ENCODE peak calls at places on chromosomes 13 and 19, in six cellular contexts. One of them, this sample, is unnamed.

GRCh38 chr13:20833900-20834679 is 60.3 kb upstream of the EEF1AKMT1 start:
- DNase-seq in neuronal stem cell: no peak
- DNase-seq in IMR-90: no peak
- DNase-seq in trophoblast cell: no peak
- DNase-seq in H1: no peak
- DNase-seq in mesenchymal stem cell: no peak
- DNase-seq in this sample: no peak

GRCh38 chr19:17348700-17349099 is 11.3 kb downstream of the GTPBP3 start:
- DNase-seq in H1: peak; percentile 64
- DNase-seq in IMR-90: peak; percentile 53
- DNase-seq in neuronal stem cell: peak; percentile 23
- DNase-seq in mesenchymal stem cell: peak; percentile 81
- DNase-seq in trophoblast cell: no peak
- DNase-seq in this sample: peak; percentile 86

GRCh38 chr19:3770136-3771032 is 1.6 kb downstream of the RAX2 start:
- DNase-seq in mesenchymal stem cell: no peak
- DNase-seq in trophoblast cell: no peak
- DNase-seq in neuronal stem cell: no peak
- DNase-seq in H1: no peak
- DNase-seq in IMR-90: no peak
- DNase-seq in this sample: no peak

GRCh38 chr13:113297370-113297871 is 382 bp downstream of the LAMP1 start:
- DNase-seq in trophoblast cell: peak; percentile 24
- DNase-seq in neuronal stem cell: no peak
- DNase-seq in H1: no peak
- DNase-seq in IMR-90: no peak
- DNase-seq in mesenchymal stem cell: peak; percentile 51
- DNase-seq in this sample: peak; percentile 45

GRCh38 chr13:102807699-102808098 is 8.8 kb downstream of the BIVM start:
- DNase-seq in IMR-90: no peak
- DNase-seq in trophoblast cell: no peak
- DNase-seq in neuronal stem cell: no peak
- DNase-seq in mesenchymal stem cell: no peak
- DNase-seq in H1: no peak
- DNase-seq in this sample: no peak

GRCh38 chr19:1309977-1310852 is 24.5 kb downstream of the EFNA2 start:
- DNase-seq in mesenchymal stem cell: no peak
- DNase-seq in trophoblast cell: no peak
- DNase-seq in neuronal stem cell: no peak
- DNase-seq in IMR-90: no peak
- DNase-seq in H1: no peak
- DNase-seq in this sample: no peak

GRCh38 chr19:45972081-45972943 is 1.4 kb downstream of the NOVA2 start:
- DNase-seq in H1: peak; percentile 56
- DNase-seq in mesenchymal stem cell: no peak
- DNase-seq in neuronal stem cell: no peak
- DNase-seq in IMR-90: no peak
- DNase-seq in trophoblast cell: no peak
- DNase-seq in this sample: no peak

GRCh38 chr19:38392707-38393308 is 4.3 kb downstream of the SPRED3 start:
- DNase-seq in H1: no peak
- DNase-seq in mesenchymal stem cell: peak; percentile 64
- DNase-seq in trophoblast cell: no peak
- DNase-seq in IMR-90: peak; percentile 63
- DNase-seq in neuronal stem cell: no peak
- DNase-seq in this sample: no peak

GRCh38 chr19:1745589-1746031 is 7.7 kb upstream of the ONECUT3 start:
- DNase-seq in IMR-90: no peak
- DNase-seq in H1: peak; percentile 74
- DNase-seq in trophoblast cell: no peak
- DNase-seq in neuronal stem cell: no peak
- DNase-seq in mesenchymal stem cell: no peak
- DNase-seq in this sample: no peak

GRCh38 chr13:90968510-90968909 is 379.0 kb upstream of the MIR17HG start:
- DNase-seq in IMR-90: no peak
- DNase-seq in mesenchymal stem cell: peak; percentile 36
- DNase-seq in neuronal stem cell: peak; percentile 5
- DNase-seq in trophoblast cell: no peak
- DNase-seq in H1: peak; percentile 50
- DNase-seq in this sample: peak; percentile 48

GRCh38 chr19:1172353-1173159 is 1.5 kb downstream of the SBNO2 start:
- DNase-seq in H1: no peak
- DNase-seq in trophoblast cell: peak; percentile 51
- DNase-seq in neuronal stem cell: no peak
- DNase-seq in IMR-90: peak; percentile 48
- DNase-seq in mesenchymal stem cell: peak; percentile 78
- DNase-seq in this sample: no peak

GRCh38 chr13:32205426-32206096 is 109.6 kb downstream of the ZAR1L start:
- DNase-seq in IMR-90: peak; percentile 46
- DNase-seq in mesenchymal stem cell: peak; percentile 23
- DNase-seq in H1: no peak
- DNase-seq in neuronal stem cell: no peak
- DNase-seq in trophoblast cell: no peak
- DNase-seq in this sample: no peak

GRCh38 chr13:97797553-97797952 is 155.9 kb upstream of the IPO5 start:
- DNase-seq in mesenchymal stem cell: no peak
- DNase-seq in IMR-90: no peak
- DNase-seq in trophoblast cell: no peak
- DNase-seq in neuronal stem cell: no peak
- DNase-seq in H1: no peak
- DNase-seq in this sample: no peak

GRCh38 chr13:26457212-26457611 is 100.3 kb upstream of the WASF3 start:
- DNase-seq in neuronal stem cell: no peak
- DNase-seq in IMR-90: no peak
- DNase-seq in trophoblast cell: peak; percentile 95
- DNase-seq in mesenchymal stem cell: peak; percentile 75
- DNase-seq in H1: no peak
- DNase-seq in this sample: no peak

GRCh38 chr19:15213715-15214381 is 13.1 kb upstream of the NOTCH3 start:
- DNase-seq in mesenchymal stem cell: no peak
- DNase-seq in neuronal stem cell: no peak
- DNase-seq in H1: no peak
- DNase-seq in trophoblast cell: no peak
- DNase-seq in IMR-90: no peak
- DNase-seq in this sample: no peak

GRCh38 chr19:39270091-39270871 is 2.1 kb downstream of the IFNL2 start:
- DNase-seq in H1: no peak
- DNase-seq in neuronal stem cell: no peak
- DNase-seq in trophoblast cell: no peak
- DNase-seq in IMR-90: peak; percentile 40
- DNase-seq in mesenchymal stem cell: peak; percentile 82
- DNase-seq in this sample: no peak

GRCh38 chr13:73136776-73137175 is 78.0 kb downstream of the KLF5 start:
- DNase-seq in IMR-90: peak; percentile 21
- DNase-seq in trophoblast cell: peak; percentile 49
- DNase-seq in mesenchymal stem cell: no peak
- DNase-seq in H1: no peak
- DNase-seq in neuronal stem cell: no peak
- DNase-seq in this sample: no peak

GRCh38 chr13:24251525-24251924 is 57.9 kb upstream of the C1QTNF9 start:
- DNase-seq in H1: no peak
- DNase-seq in trophoblast cell: no peak
- DNase-seq in neuronal stem cell: no peak
- DNase-seq in mesenchymal stem cell: no peak
- DNase-seq in IMR-90: no peak
- DNase-seq in this sample: no peak

GRCh38 chr13:110499621-110500281 is 61.8 kb downstream of the RAB20 start:
- DNase-seq in trophoblast cell: no peak
- DNase-seq in neuronal stem cell: no peak
- DNase-seq in mesenchymal stem cell: peak; percentile 97
- DNase-seq in H1: no peak
- DNase-seq in IMR-90: peak; percentile 50
- DNase-seq in this sample: no peak

GRCh38 chr19:54203151-54203611 is 2.5 kb downstream of the RPS9 start:
- DNase-seq in neuronal stem cell: no peak
- DNase-seq in IMR-90: peak; percentile 13
- DNase-seq in mesenchymal stem cell: no peak
- DNase-seq in H1: no peak
- DNase-seq in trophoblast cell: no peak
- DNase-seq in this sample: no peak

GRCh38 chr19:12641456-12641855 is 25.1 kb downstream of the MAN2B1 start:
- DNase-seq in IMR-90: no peak
- DNase-seq in trophoblast cell: no peak
- DNase-seq in mesenchymal stem cell: no peak
- DNase-seq in H1: no peak
- DNase-seq in neuronal stem cell: no peak
- DNase-seq in this sample: no peak

GRCh38 chr13:29434217-29434940 is 161.1 kb downstream of the SLC7A1 start:
- DNase-seq in trophoblast cell: no peak
- DNase-seq in neuronal stem cell: no peak
- DNase-seq in mesenchymal stem cell: no peak
- DNase-seq in H1: no peak
- DNase-seq in IMR-90: no peak
- DNase-seq in this sample: no peak

GRCh38 chr13:29427937-29428309 is 167.6 kb downstream of the SLC7A1 start:
- DNase-seq in neuronal stem cell: no peak
- DNase-seq in trophoblast cell: no peak
- DNase-seq in H1: no peak
- DNase-seq in mesenchymal stem cell: no peak
- DNase-seq in IMR-90: no peak
- DNase-seq in this sample: no peak

GRCh38 chr13:29428310-29428991 is 167.0 kb downstream of the SLC7A1 start:
- DNase-seq in mesenchymal stem cell: peak; percentile 35
- DNase-seq in IMR-90: no peak
- DNase-seq in trophoblast cell: no peak
- DNase-seq in H1: peak; percentile 71
- DNase-seq in neuronal stem cell: peak; percentile 31
- DNase-seq in this sample: peak; percentile 73

GRCh38 chr13:29429496-29429895 is 166.0 kb downstream of the SLC7A1 start:
- DNase-seq in H1: no peak
- DNase-seq in neuronal stem cell: no peak
- DNase-seq in trophoblast cell: no peak
- DNase-seq in mesenchymal stem cell: no peak
- DNase-seq in IMR-90: no peak
- DNase-seq in this sample: no peak

DNA sequence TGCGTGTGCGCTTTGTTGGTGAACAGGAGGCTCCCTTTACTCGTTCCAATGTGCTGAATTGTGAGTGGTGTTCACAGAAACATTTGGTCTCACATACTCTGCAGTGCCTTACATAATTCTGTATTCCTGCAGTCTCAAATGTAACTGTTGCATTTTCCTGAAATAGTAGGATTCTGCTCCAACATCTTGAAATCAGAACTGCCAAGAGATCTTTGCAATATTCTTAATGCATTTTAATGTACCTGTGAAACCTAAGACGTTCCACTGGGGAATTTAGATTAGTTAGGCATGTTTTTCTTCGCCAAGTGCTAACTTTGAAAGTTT is 166.5 kb downstream of the SLC7A1 start:
- DNase-seq in mesenchymal stem cell: no peak
- DNase-seq in H1: no peak
- DNase-seq in IMR-90: no peak
- DNase-seq in neuronal stem cell: no peak
- DNase-seq in trophoblast cell: no peak
- DNase-seq in this sample: no peak
- H3K14ac ChIP-seq in mesenchymal stem cell: no peak overlapping the region
- H3K14ac ChIP-seq in H1: no peak overlapping the region
- H3K14ac ChIP-seq in IMR-90: no peak overlapping the region
- H3K14ac ChIP-seq in neuronal stem cell: no peak overlapping the region
- H3K14ac ChIP-seq in trophoblast cell: peak overlapping the region; percentile 32
- H3K14ac ChIP-seq in this sample: no peak overlapping the region

GRCh38 chr19:41886761-41887710 is 4.1 kb downstream of the ARHGEF1 start:
- DNase-seq in neuronal stem cell: no peak
- DNase-seq in H1: no peak
- DNase-seq in trophoblast cell: no peak
- DNase-seq in mesenchymal stem cell: no peak
- DNase-seq in IMR-90: no peak
- DNase-seq in this sample: no peak

GRCh38 chr19:41882568-41883462 is at the start of gene ARHGEF1:
- DNase-seq in H1: peak; percentile 66
- DNase-seq in neuronal stem cell: no peak
- DNase-seq in mesenchymal stem cell: peak; percentile 12
- DNase-seq in trophoblast cell: no peak
- DNase-seq in IMR-90: no peak
- DNase-seq in this sample: no peak

GRCh38 chr19:41883463-41883820 is 458 bp downstream of the ARHGEF1 start:
- DNase-seq in trophoblast cell: no peak
- DNase-seq in mesenchymal stem cell: no peak
- DNase-seq in neuronal stem cell: no peak
- DNase-seq in IMR-90: no peak
- DNase-seq in H1: no peak
- DNase-seq in this sample: no peak

GRCh38 chr19:41880329-41880708 is 2.7 kb upstream of the ARHGEF1 start:
- DNase-seq in trophoblast cell: no peak
- DNase-seq in H1: no peak
- DNase-seq in IMR-90: no peak
- DNase-seq in mesenchymal stem cell: no peak
- DNase-seq in neuronal stem cell: no peak
- DNase-seq in this sample: no peak

GRCh38 chr19:41883821-41884733 is 1.1 kb downstream of the ARHGEF1 start:
- DNase-seq in IMR-90: peak; percentile 96
- DNase-seq in H1: peak; percentile 95
- DNase-seq in mesenchymal stem cell: peak; percentile 96
- DNase-seq in neuronal stem cell: peak; percentile 90
- DNase-seq in trophoblast cell: peak; percentile 97
- DNase-seq in this sample: peak; percentile 97
- H3K4ac ChIP-seq in IMR-90: peak overlapping the region; percentile 75
- H3K4ac ChIP-seq in H1: no peak overlapping the region
- H3K4ac ChIP-seq in mesenchymal stem cell: peak overlapping the region; percentile 20
- H3K4ac ChIP-seq in neuronal stem cell: no peak overlapping the region
- H3K4ac ChIP-seq in trophoblast cell: peak overlapping the region; percentile 23
- H3K4ac ChIP-seq in this sample: no peak overlapping the region

DNA sequence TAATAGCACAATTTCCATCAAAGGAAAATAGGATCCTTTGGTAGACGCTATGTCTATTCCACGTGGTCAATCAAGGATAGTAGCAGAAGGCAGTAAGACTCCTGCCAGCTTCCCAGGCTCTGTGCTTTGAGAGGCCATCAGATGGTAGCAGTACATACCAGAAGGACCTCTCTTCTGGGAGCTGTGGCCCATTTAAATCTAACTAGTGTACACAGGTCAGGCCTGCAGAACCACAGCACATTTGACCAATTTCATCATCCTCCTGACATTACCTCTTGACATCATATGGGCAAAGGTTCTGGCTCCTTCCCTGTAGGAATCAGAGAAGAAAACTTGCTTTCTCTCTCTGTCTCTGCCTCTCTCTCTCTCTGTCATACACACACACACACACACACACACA is 229.6 kb upstream of the HTR2A start:
- DNase-seq in trophoblast cell: no peak
- DNase-seq in neuronal stem cell: no peak
- DNase-seq in IMR-90: no peak
- DNase-seq in H1: no peak
- DNase-seq in mesenchymal stem cell: peak; percentile 46
- DNase-seq in this sample: no peak
- H3K14ac ChIP-seq in trophoblast cell: no peak overlapping the region
- H3K14ac ChIP-seq in neuronal stem cell: no peak overlapping the region
- H3K14ac ChIP-seq in IMR-90: no peak overlapping the region
- H3K14ac ChIP-seq in H1: no peak overlapping the region
- H3K14ac ChIP-seq in mesenchymal stem cell: peak overlapping the region; percentile 49
- H3K14ac ChIP-seq in this sample: no peak overlapping the region

DNA sequence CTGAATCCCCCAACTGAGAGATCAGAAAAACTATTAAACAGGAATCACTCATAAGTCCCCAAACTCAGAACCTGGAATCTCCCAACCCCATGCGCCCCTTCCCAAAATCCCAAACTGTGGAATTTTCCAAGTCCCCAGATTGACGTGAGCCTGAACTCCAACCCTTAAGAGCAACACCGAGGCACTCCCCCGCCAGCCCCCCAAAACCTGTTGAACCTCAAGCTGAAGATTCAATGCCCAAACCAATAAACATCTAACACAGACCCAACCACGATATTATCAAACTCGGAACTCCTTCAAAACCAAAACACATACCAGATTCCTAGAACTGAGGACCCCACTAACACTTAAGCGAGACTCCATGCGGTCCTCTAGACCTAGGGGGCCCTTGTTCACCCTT is 589 bp downstream of the IZUMO1 start:
- DNase-seq in IMR-90: no peak
- DNase-seq in neuronal stem cell: no peak
- DNase-seq in trophoblast cell: no peak
- DNase-seq in mesenchymal stem cell: no peak
- DNase-seq in H1: no peak
- DNase-seq in this sample: no peak
- H3K4ac ChIP-seq in IMR-90: no peak overlapping the region
- H3K4ac ChIP-seq in neuronal stem cell: no peak overlapping the region
- H3K4ac ChIP-seq in trophoblast cell: no peak overlapping the region
- H3K4ac ChIP-seq in mesenchymal stem cell: no peak overlapping the region
- H3K4ac ChIP-seq in H1: no peak overlapping the region
- H3K4ac ChIP-seq in this sample: no peak overlapping the region

This sample was measured in H9.